ENCODE peak calls at places on chromosome 10, in six cellular contexts. P is IMR-90, U is H9, O is mesendoderm, F is neuronal stem cell, J is H1. M is an unnamed sample.

GRCh38 chr10:49179699-49180511 is 8.3 kb downstream of the TMEM273 start:
- DNase-seq in P (no peak), U (no peak), O (no peak), F (no peak), J (no peak), M (no peak)

GRCh38 chr10:89653410-89653828 is 8.4 kb upstream of the PANK1 start:
- DNase-seq in P (peak), U (no peak), O (no peak), F (no peak), J (no peak), M (no peak)

GRCh38 chr10:57579926-57580325 is 687.8 kb downstream of the IPMK start:
- DNase-seq in P (peak), U (peak), O (peak), F (peak), J (peak), M (peak)

GRCh38 chr10:79353000-79353406 is 5.7 kb downstream of the PPIF start:
- DNase-seq in P (no peak), U (peak), O (no peak), F (no peak), J (no peak), M (no peak)

GRCh38 chr10:30637881-30638467 is 8.4 kb upstream of the LYZL2 start:
- DNase-seq in P (peak), U (no peak), O (peak), F (no peak), J (no peak), M (peak)

GRCh38 chr10:60148266-60148840 is 241.3 kb downstream of the ANK3 start:
- DNase-seq in P (peak), U (no peak), O (no peak), F (no peak), J (no peak), M (peak)

GRCh38 chr10:2037966-2038493 is 300.7 kb upstream of the ADARB2 start:
- DNase-seq in P (no peak), U (no peak), O (no peak), F (no peak), J (no peak), M (no peak)

GRCh38 chr10:11887381-11888227 is 64.4 kb downstream of the PROSER2 start:
- DNase-seq in P (no peak), U (no peak), O (no peak), F (no peak), J (no peak), M (no peak)

GRCh38 chr10:125120046-125120710 is 40.2 kb downstream of the CTBP2 start:
- DNase-seq in P (peak), U (no peak), O (no peak), F (no peak), J (no peak), M (peak)

GRCh38 chr10:98172073-98172472 is 37.6 kb downstream of the R3HCC1L start:
- DNase-seq in P (no peak), U (no peak), O (no peak), F (no peak), J (no peak), M (no peak)

DNA sequence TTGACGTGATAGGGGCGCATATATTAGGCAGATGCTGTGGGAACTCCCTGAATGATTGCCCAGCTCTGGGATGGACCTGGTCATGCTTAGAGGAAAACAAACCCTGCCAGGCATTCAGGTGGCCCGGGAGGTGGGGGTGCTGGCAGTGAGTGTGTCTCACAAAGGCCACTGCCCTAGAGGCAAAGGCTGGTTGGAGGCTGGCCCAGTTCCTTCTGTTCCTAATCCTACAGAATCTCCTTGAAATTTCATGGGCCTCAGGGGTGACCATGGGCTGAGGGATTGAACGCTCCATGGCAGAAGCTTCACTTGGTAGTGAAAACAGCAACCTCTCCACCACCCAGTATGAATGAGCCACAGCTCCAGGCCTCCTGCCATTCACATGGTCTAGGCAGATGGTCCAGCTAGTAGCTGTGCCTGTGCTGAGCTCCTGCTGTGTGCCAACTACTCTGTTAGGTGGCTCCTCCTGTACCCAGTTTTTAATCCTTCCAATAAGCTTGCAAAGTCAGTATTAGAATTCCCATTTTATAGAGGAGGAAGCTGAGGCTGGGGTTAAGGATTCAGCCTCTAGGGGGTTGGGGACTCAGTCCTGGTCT is 25.6 kb downstream of the ADRA2A start:
- DNase-seq in P (no peak), U (no peak), O (no peak), F (no peak), J (no peak), M (no peak)
- H3K27ac ChIP-seq in P (no peak), U (no peak), O (no peak), F (no peak), J (no peak), M (no peak)

GRCh38 chr10:24206926-24207701 is 1.8 kb upstream of the KIAA1217 start:
- DNase-seq in P (no peak), U (no peak), O (peak), F (no peak), J (no peak), M (no peak)
- H3K18ac ChIP-seq in P (no peak), U (no peak), O (no peak), F (peak), J (peak), M (no peak)

GRCh38 chr10:83647519-83647918 is 491.8 kb upstream of the GHITM start:
- DNase-seq in P (no peak), U (no peak), O (no peak), F (no peak), J (no peak), M (no peak)
- H3K27ac ChIP-seq in P (no peak), U (no peak), O (no peak), F (no peak), J (no peak), M (no peak)

GRCh38 chr10:78299861-78300453 is 266.3 kb downstream of the RPS24 start:
- DNase-seq in P (no peak), U (peak), O (no peak), F (no peak), J (no peak), M (no peak)

GRCh38 chr10:78296794-78297193 is 263.1 kb downstream of the RPS24 start:
- DNase-seq in P (no peak), U (no peak), O (no peak), F (no peak), J (no peak), M (no peak)

GRCh38 chr10:78300526-78300925 is 266.9 kb downstream of the RPS24 start:
- DNase-seq in P (no peak), U (peak), O (no peak), F (no peak), J (no peak), M (no peak)

GRCh38 chr10:78297997-78298396 is 264.3 kb downstream of the RPS24 start:
- DNase-seq in P (no peak), U (no peak), O (no peak), F (no peak), J (no peak), M (no peak)

DNA sequence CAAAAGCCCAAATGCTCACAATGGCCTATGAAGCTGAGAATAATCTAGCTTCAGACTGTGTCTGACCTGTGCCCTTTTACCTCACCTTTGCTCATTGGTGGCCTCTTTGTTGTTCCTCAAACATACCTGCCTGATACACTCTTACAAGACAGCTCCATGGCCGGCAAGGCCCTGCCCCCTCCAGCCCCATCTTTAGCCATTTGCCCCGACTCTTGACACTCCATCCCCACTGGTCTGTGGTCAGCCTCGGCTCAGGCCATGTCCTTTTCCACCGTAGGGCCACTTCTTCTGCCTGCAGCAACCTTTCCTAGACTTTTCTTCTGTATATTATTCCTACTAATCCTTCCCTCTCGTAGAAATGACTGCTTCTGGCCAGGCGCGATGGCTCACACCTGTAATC is 265.2 kb downstream of the RPS24 start:
- DNase-seq in P (no peak), U (no peak), O (no peak), F (no peak), J (no peak), M (no peak)
- H3K18ac ChIP-seq in P (no peak), U (no peak), O (no peak), F (no peak), J (no peak), M (no peak)

GRCh38 chr10:94546058-94546595 is 539 bp downstream of the HELLS start:
- DNase-seq in P (peak), U (no peak), O (peak), F (no peak), J (no peak), M (no peak)
- H3K27ac ChIP-seq in P (peak), U (no peak), O (peak), F (peak), J (peak), M (no peak)

GRCh38 chr10:71972746-71973695 is 8.8 kb downstream of the CHST3 start:
- DNase-seq in P (no peak), U (no peak), O (no peak), F (no peak), J (no peak), M (no peak)

GRCh38 chr10:71974489-71975011 is 10.4 kb downstream of the CHST3 start:
- DNase-seq in P (peak), U (no peak), O (peak), F (no peak), J (no peak), M (peak)

GRCh38 chr10:71973777-71974488 is 9.7 kb downstream of the CHST3 start:
- DNase-seq in P (no peak), U (no peak), O (no peak), F (no peak), J (no peak), M (no peak)

GRCh38 chr10:71975891-71976725 is 11.9 kb downstream of the CHST3 start:
- DNase-seq in P (peak), U (no peak), O (peak), F (no peak), J (no peak), M (peak)

GRCh38 chr10:71975087-71975890 is 11.1 kb downstream of the CHST3 start:
- DNase-seq in P (no peak), U (no peak), O (no peak), F (no peak), J (no peak), M (no peak)
- H3K18ac ChIP-seq in P (peak), U (no peak), O (no peak), F (peak), J (no peak), M (peak)

GRCh38 chr10:127090135-127090534 is 106.3 kb downstream of the INSYN2A start:
- DNase-seq in P (no peak), U (no peak), O (peak), F (no peak), J (no peak), M (no peak)
- H3K27ac ChIP-seq in P (no peak), U (no peak), O (no peak), F (no peak), J (no peak), M (no peak)

GRCh38 chr10:618229-618989 is 71.1 kb downstream of the DIP2C start:
- DNase-seq in P (no peak), U (no peak), O (no peak), F (no peak), J (no peak), M (no peak)
- H3K18ac ChIP-seq in P (no peak), U (no peak), O (no peak), F (peak), J (no peak), M (peak)

DNA sequence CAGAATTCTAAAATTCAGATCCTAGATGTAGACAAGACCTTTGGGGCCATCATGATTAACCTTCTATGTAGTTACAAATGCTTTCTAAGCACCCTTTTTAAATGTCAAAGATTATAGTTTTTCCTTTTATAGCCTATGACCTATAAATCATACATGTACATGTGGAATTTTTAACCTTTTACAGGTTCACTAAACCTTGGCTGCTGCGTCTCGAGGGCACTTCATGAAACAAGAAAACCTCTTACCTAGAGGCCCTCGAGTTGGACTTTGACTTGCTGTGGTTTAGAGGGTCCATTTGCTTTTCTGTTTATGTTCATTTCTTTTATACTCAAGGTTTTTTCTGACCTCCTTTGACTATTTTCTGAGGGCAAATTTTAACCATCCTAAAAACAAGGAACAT is 302.2 kb downstream of the CSTF2T start:
- DNase-seq in P (no peak), U (no peak), O (no peak), F (no peak), J (no peak), M (no peak)
- H3K27ac ChIP-seq in P (no peak), U (no peak), O (no peak), F (no peak), J (no peak), M (no peak)

M was measured in mesenchymal stem cell.